ENCODE peak calls at places on chromosomes 12 and 14, in four cellular contexts. V is nephron progenitor cell, P is fibroblast of mammary gland, K is H54. B is an unnamed sample.

GRCh38 chr12:79927772-79928474 is 7.0 kb downstream of the PPP1R12A start:
- DNase-seq in V (no peak), K (no peak), P (peak; percentile 34), B (no peak)

GRCh38 chr14:22492601-22493000 is 96.4 kb downstream of the DAD1 start:
- DNase-seq in K (no peak), P (no peak), V (no peak), B (no peak)

GRCh38 chr14:99946652-99947489 is 118.4 kb upstream of the EVL start:
- DNase-seq in V (peak; percentile 77), P (no peak), K (peak; percentile 60), B (peak; percentile 18)

GRCh38 chr14:97456958-97457357 is 659.8 kb downstream of the VRK1 start:
- DNase-seq in K (no peak), V (no peak), P (no peak), B (no peak)

GRCh38 chr14:61630399-61630798 is 64.9 kb upstream of the HIF1A start:
- DNase-seq in P (no peak), K (no peak), V (no peak), B (no peak)

GRCh38 chr14:48731260-48731659 is 854.9 kb downstream of the RPS29 start:
- DNase-seq in K (no peak), P (no peak), V (no peak), B (no peak)

GRCh38 chr12:64256166-64256800 is 34.2 kb upstream of the KICS2 start:
- DNase-seq in K (no peak), V (peak; percentile 22), P (peak; percentile 72), B (no peak)

GRCh38 chr14:99732436-99733220 is 48.5 kb downstream of the CYP46A1 start:
- DNase-seq in K (no peak), P (no peak), V (peak; percentile 68), B (peak; percentile 41)

GRCh38 chr12:51549637-51550036 is 41.4 kb upstream of the SCN8A start:
- DNase-seq in K (no peak), V (no peak), P (peak; percentile 63), B (no peak)

GRCh38 chr12:7175493-7175892 is 14.0 kb upstream of the PEX5 start:
- DNase-seq in P (peak; percentile 74), K (no peak), V (no peak), B (no peak)

GRCh38 chr12:115638753-115639666 is 638.5 kb downstream of the MED13L start:
- DNase-seq in V (peak; percentile 44), K (no peak), P (no peak), B (no peak)

GRCh38 chr14:75752907-75753594 is 92.0 kb downstream of the TTLL5 start:
- DNase-seq in V (no peak), K (no peak), P (peak; percentile 30), B (no peak)

GRCh38 chr14:66804141-66804540 is 296.2 kb downstream of the GPHN start:
- DNase-seq in P (no peak), K (no peak), V (no peak), B (no peak)

GRCh38 chr12:57031228-57031670 is 14.9 kb upstream of the TAC3 start:
- DNase-seq in K (no peak), V (no peak), P (no peak), B (no peak)

GRCh38 chr12:84913151-84913550 is 552 bp upstream of the SLC6A15 start:
- DNase-seq in P (peak; percentile 43), K (no peak), V (peak; percentile 16), B (no peak)

GRCh38 chr14:93804654-93805053 is 16.4 kb upstream of the PRIMA1 start:
- DNase-seq in K (no peak), P (no peak), V (no peak), B (no peak)

GRCh38 chr14:52175982-52176502 is 91.5 kb upstream of the PTGDR start:
- DNase-seq in K (no peak), P (no peak), V (no peak), B (no peak)

GRCh38 chr12:104177663-104178501 is 37.7 kb upstream of the TXNRD1 start:
- DNase-seq in V (no peak), P (peak; percentile 99), K (peak; percentile 76), B (peak; percentile 70)

GRCh38 chr14:105364100-105364708 is 34.1 kb upstream of the TEX22 start:
- DNase-seq in P (peak; percentile 73), K (no peak), V (no peak), B (peak; percentile 23)

GRCh38 chr14:98931911-98932310 is 340.1 kb downstream of the BCL11B start:
- DNase-seq in V (no peak), K (no peak), P (no peak), B (no peak)

GRCh38 chr12:58915634-58916033 is 4.7 kb downstream of the LRIG3 start:
- DNase-seq in V (peak; percentile 18), K (no peak), P (peak; percentile 80), B (peak; percentile 50)

GRCh38 chr14:52067873-52068740 is 752 bp downstream of the NID2 start:
- DNase-seq in P (peak; percentile 39), V (peak; percentile 61), K (no peak), B (peak; percentile 49)

GRCh38 chr12:10968765-10969456 is 17.8 kb downstream of the TAS2R50 start:
- DNase-seq in P (peak; percentile 81), V (no peak), K (no peak), B (no peak)

GRCh38 chr12:121443911-121444841 is 44.3 kb downstream of the RNF34 start:
- DNase-seq in V (no peak), K (no peak), P (no peak), B (no peak)

GRCh38 chr12:30095511-30095910 is 311.8 kb upstream of the TMTC1 start:
- DNase-seq in K (no peak), V (no peak), P (peak; percentile 8), B (no peak)

GRCh38 chr12:94690199-94690695 is 39.9 kb upstream of the TMCC3 start:
- DNase-seq in V (no peak), P (peak; percentile 58), K (no peak), B (no peak)

GRCh38 chr14:94685166-94685581 is 73.0 kb downstream of the SERPINA3 start:
- DNase-seq in V (no peak), K (no peak), P (no peak), B (no peak)

GRCh38 chr12:30357712-30358111 is 338.0 kb downstream of the IPO8 start:
- DNase-seq in P (no peak), V (no peak), K (no peak), B (no peak)

GRCh38 chr12:116182359-116183063 is 95.0 kb downstream of the MED13L start:
- DNase-seq in P (no peak), K (no peak), V (no peak), B (no peak)

GRCh38 chr12:28629691-28630090 is 439.4 kb downstream of the CCDC91 start:
- DNase-seq in V (no peak), K (no peak), P (no peak), B (no peak)

GRCh38 chr12:113142173-113142885 is 6.8 kb upstream of the RASAL1 start:
- DNase-seq in V (no peak), P (no peak), K (no peak), B (no peak)

GRCh38 chr12:92421701-92422100 is 276.1 kb upstream of the BTG1 start:
- DNase-seq in V (no peak), K (no peak), P (peak; percentile 72), B (no peak)

GRCh38 chr12:101642115-101643067 is 47.6 kb downstream of the MYBPC1 start:
- DNase-seq in K (no peak), P (no peak), V (peak; percentile 65), B (no peak)

GRCh38 chr14:26398616-26399015 is 199.2 kb downstream of the NOVA1 start:
- DNase-seq in K (no peak), P (no peak), V (no peak), B (no peak)

GRCh38 chr14:94588311-94588710 is 7.1 kb downstream of the SERPINA5 start:
- DNase-seq in K (no peak), V (no peak), P (no peak), B (no peak)

GRCh38 chr12:55797068-55797467 is 20.5 kb downstream of the SARNP start:
- DNase-seq in K (no peak), P (peak; percentile 63), V (peak; percentile 31), B (no peak)

GRCh38 chr12:62581288-62582064 is 114.8 kb downstream of the MON2 start:
- DNase-seq in K (no peak), V (no peak), P (peak; percentile 75), B (no peak)

GRCh38 chr12:99984271-99985128 is at the start of gene ANKS1B:
- DNase-seq in K (peak; percentile 65), P (peak; percentile 39), V (peak; percentile 84), B (no peak)

GRCh38 chr12:46244273-46244672 is 24.6 kb downstream of the SLC38A1 start:
- DNase-seq in K (no peak), P (no peak), V (no peak), B (no peak)

B was measured in SJSA1.